ENCODE peak calls at places on chromosome 11, in nine cellular contexts. E is GM03348, V is bronchial epithelial cell, I is kidney, K is fibroblast of gingiva, W is nucleus accumbens, L is germinal center, D is left colon, Q is stromal cell of bone marrow. N is an unnamed sample.

GRCh38 chr11:56885182-56885581 is 103.5 kb upstream of the OR5AK2 start:
- DNase-seq in E (no peak), V (peak; percentile 30), I (no peak), K (no peak), W (no peak), L (no peak), D (peak; percentile 46), Q (no peak), N (no peak)

GRCh38 chr11:123228489-123229163 is 33.6 kb upstream of the CLMP start:
- DNase-seq in E (no peak), V (no peak), I (no peak), K (no peak), W (no peak), L (no peak), D (no peak), Q (no peak), N (no peak)

GRCh38 chr11:111982019-111982464 is 43.2 kb upstream of the DLAT start:
- DNase-seq in E (peak; percentile 31), V (peak; percentile 65), I (no peak), K (no peak), W (peak; percentile 10), L (peak; percentile 44), D (peak; percentile 88), Q (no peak), N (no peak)

GRCh38 chr11:108370315-108370714 is 97.0 kb downstream of the C11orf65 start:
- DNase-seq in E (no peak), V (peak; percentile 18), I (no peak), K (no peak), W (no peak), L (no peak), D (no peak), Q (no peak), N (no peak)

GRCh38 chr11:100925935-100926334 is 203.7 kb downstream of the PGR start:
- DNase-seq in E (peak; percentile 4), V (peak; percentile 69), I (no peak), K (peak; percentile 21), W (no peak), L (no peak), D (no peak), Q (peak; percentile 28), N (peak; percentile 14)

GRCh38 chr11:118214210-118214914 is 10.4 kb downstream of the JAML start:
- DNase-seq in E (no peak), V (no peak), I (no peak), K (no peak), W (no peak), L (peak; percentile 43), D (peak; percentile 48), Q (no peak), N (no peak)

GRCh38 chr11:80182906-80183305 is 742.1 kb upstream of the TENM4 start:
- DNase-seq in E (no peak), V (no peak), I (no peak), K (no peak), W (no peak), L (no peak), D (no peak), Q (no peak), N (no peak)

GRCh38 chr11:120715239-120715638 is 203.7 kb downstream of the GRIK4 start:
- DNase-seq in E (peak; percentile 60), V (no peak), I (no peak), K (no peak), W (no peak), L (peak; percentile 40), D (no peak), Q (no peak), N (no peak)

GRCh38 chr11:69013009-69013951 is at the start of gene MRGPRF:
- DNase-seq in E (peak; percentile 93), V (no peak), I (peak; percentile 96), K (peak; percentile 95), W (no peak), L (no peak), D (peak; percentile 78), Q (peak; percentile 90), N (peak; percentile 89)

GRCh38 chr11:116199182-116199581 is 573.6 kb downstream of the BUD13 start:
- DNase-seq in E (no peak), V (no peak), I (no peak), K (no peak), W (no peak), L (no peak), D (no peak), Q (no peak), N (no peak)

GRCh38 chr11:96154802-96155520 is 188.0 kb downstream of the MAML2 start:
- DNase-seq in E (peak; percentile 53), V (peak; percentile 41), I (no peak), K (peak; percentile 38), W (no peak), L (no peak), D (no peak), Q (no peak), N (no peak)

N was measured in fibroblast of the conjunctiva.